ENCODE peak calls at places on chromosomes 1 and 21, in nine cellular contexts. E, R, P, V, U, B, Q, Z and S are unnamed samples.

GRCh38 chr1:56376188-56376984 is 203.0 kb downstream of the PLPP3 start:
- DNase-seq in P (no peak), Q (no peak), E (no peak), V (peak; percentile 77), U (no peak), Z (no peak), R (no peak), B (no peak), S (no peak)

GRCh38 chr21:32886339-32886738 is 114.8 kb upstream of the PAXBP1 start:
- DNase-seq in R (no peak), V (peak; percentile 3), Z (no peak), E (no peak), Q (no peak), B (no peak), P (no peak), U (no peak), S (no peak)

GRCh38 chr1:214331827-214332423 is 51.0 kb downstream of the SMYD2 start:
- DNase-seq in B (peak; percentile 65), V (peak; percentile 40), P (no peak), E (peak; percentile 22), Z (peak; percentile 69), Q (no peak), R (peak; percentile 24), U (peak; percentile 54), S (peak; percentile 61)

GRCh38 chr1:54721719-54722118 is 6.1 kb downstream of the TTC4 start:
- DNase-seq in Z (no peak), V (no peak), E (no peak), U (no peak), B (no peak), Q (no peak), R (peak; percentile 7), P (no peak), S (no peak)

GRCh38 chr1:201265771-201266170 is 17.5 kb upstream of the PKP1 start:
- DNase-seq in Z (no peak), E (no peak), U (no peak), V (peak; percentile 25), Q (no peak), R (no peak), B (no peak), P (no peak), S (no peak)

GRCh38 chr1:22889213-22889827 is 83.3 kb downstream of the LACTBL1 start:
- DNase-seq in V (peak; percentile 67), B (peak; percentile 15), Z (no peak), U (no peak), E (peak; percentile 14), Q (no peak), P (no peak), R (peak; percentile 28), S (no peak)

GRCh38 chr1:203999618-204000017 is 73.3 kb upstream of the SOX13 start:
- DNase-seq in B (no peak), R (no peak), V (no peak), Z (no peak), E (no peak), U (no peak), Q (no peak), P (no peak), S (no peak)

GRCh38 chr1:12031039-12031980 is 12.0 kb downstream of the MIIP start:
- DNase-seq in V (peak; percentile 27), Z (peak; percentile 42), Q (no peak), B (peak; percentile 40), R (no peak), U (no peak), P (no peak), E (peak; percentile 12), S (peak; percentile 36)

GRCh38 chr1:215277537-215277936 is 195.0 kb downstream of the KCNK2 start:
- DNase-seq in P (no peak), Q (no peak), E (no peak), U (no peak), Z (no peak), V (peak; percentile 38), R (peak; percentile 56), B (no peak), S (no peak)

GRCh38 chr1:46501528-46501927 is 11.9 kb downstream of the DMBX1 start:
- DNase-seq in E (no peak), V (no peak), B (no peak), Z (no peak), P (no peak), U (no peak), Q (no peak), R (no peak), S (no peak)

GRCh38 chr1:181587870-181588438 is 104.6 kb downstream of the CACNA1E start:
- DNase-seq in E (no peak), Q (no peak), B (peak; percentile 22), P (no peak), U (no peak), R (no peak), V (no peak), Z (no peak), S (peak; percentile 28)

GRCh38 chr1:168689726-168690602 is 39.0 kb downstream of the DPT start:
- DNase-seq in V (peak; percentile 78), P (no peak), U (no peak), B (peak; percentile 84), R (no peak), Z (no peak), Q (no peak), E (no peak), S (no peak)

GRCh38 chr1:223175633-223176032 is 32.6 kb upstream of the TLR5 start:
- DNase-seq in Q (no peak), V (no peak), B (no peak), Z (no peak), R (no peak), P (no peak), E (no peak), U (no peak), S (no peak)